ENCODE peak calls at places on chromosome 20, in six cellular contexts. Y, C, J, I, S and A are unnamed samples.

GRCh38 chr20:10653593-10654288 is 20.1 kb downstream of the JAG1 start:
- DNase-seq in Y (no peak), C (no peak), J (no peak), I (peak; percentile 47), S (peak; percentile 73), A (no peak)

GRCh38 chr20:34065260-34065659 is 46.8 kb downstream of the EIF2S2 start:
- DNase-seq in Y (no peak), C (no peak), J (no peak), I (no peak), S (peak; percentile 72), A (no peak)

GRCh38 chr20:25408890-25409289 is 1.4 kb downstream of the GINS1 start:
- DNase-seq in Y (no peak), C (no peak), J (no peak), I (no peak), S (no peak), A (no peak)

GRCh38 chr20:63074182-63074581 is 67.4 kb upstream of the BHLHE23 start:
- DNase-seq in Y (no peak), C (no peak), J (no peak), I (peak; percentile 5), S (no peak), A (peak; percentile 28)

GRCh38 chr20:38156888-38157634 is 8.0 kb downstream of the TGM2 start:
- DNase-seq in Y (no peak), C (no peak), J (no peak), I (peak; percentile 79), S (peak; percentile 71), A (no peak)

GRCh38 chr20:3595541-3595940 is 67.7 kb downstream of the GFRA4 start:
- DNase-seq in Y (no peak), C (no peak), J (no peak), I (no peak), S (no peak), A (no peak)

GRCh38 chr20:34302312-34302722 is 838 bp downstream of the AHCY start:
- DNase-seq in Y (no peak), C (no peak), J (no peak), I (no peak), S (no peak), A (no peak)

GRCh38 chr20:41956316-41957050 is 338.3 kb upstream of the CHD6 start:
- DNase-seq in Y (no peak), C (no peak), J (no peak), I (no peak), S (peak; percentile 3), A (no peak)

GRCh38 chr20:33281550-33282146 is 1.4 kb upstream of the BPIFB1 start:
- DNase-seq in Y (no peak), C (no peak), J (peak; percentile 15), I (no peak), S (no peak), A (no peak)

GRCh38 chr20:50786703-50787102 is 8.2 kb upstream of the BCAS4 start:
- DNase-seq in Y (no peak), C (no peak), J (no peak), I (no peak), S (no peak), A (no peak)